ENCODE peak calls at places on chromosomes 12 and 14, in nine cellular contexts. One of them, this sample, is unnamed.

GRCh38 chr12:43453761-43454160 is 98.2 kb downstream of the ADAMTS20 start:
- DNase-seq in NB4: no peak
- DNase-seq in HCT116: no peak
- DNase-seq in AG10803: no peak
- DNase-seq in mucosa of descending colon: no peak
- DNase-seq in tibial artery: no peak
- DNase-seq in cardiac fibroblast: no peak
- DNase-seq in keratinocyte: no peak
- DNase-seq in K562: no peak
- DNase-seq in this sample: no peak

GRCh38 chr12:91965781-91966180 is 179.9 kb downstream of the BTG1 start:
- DNase-seq in tibial artery: no peak
- DNase-seq in AG10803: no peak
- DNase-seq in cardiac fibroblast: no peak
- DNase-seq in mucosa of descending colon: no peak
- DNase-seq in HCT116: no peak
- DNase-seq in NB4: no peak
- DNase-seq in keratinocyte: no peak
- DNase-seq in K562: no peak
- DNase-seq in this sample: no peak

GRCh38 chr12:99911967-99912366 is 72.8 kb downstream of the ANKS1B start:
- DNase-seq in AG10803: peak; percentile 5
- DNase-seq in cardiac fibroblast: no peak
- DNase-seq in keratinocyte: no peak
- DNase-seq in K562: no peak
- DNase-seq in mucosa of descending colon: no peak
- DNase-seq in tibial artery: no peak
- DNase-seq in HCT116: no peak
- DNase-seq in NB4: no peak
- DNase-seq in this sample: no peak

GRCh38 chr14:76917759-76918175 is 91.6 kb downstream of the LRRC74A start:
- DNase-seq in K562: no peak
- DNase-seq in cardiac fibroblast: peak; percentile 45
- DNase-seq in HCT116: no peak
- DNase-seq in keratinocyte: no peak
- DNase-seq in AG10803: peak; percentile 22
- DNase-seq in NB4: no peak
- DNase-seq in tibial artery: peak; percentile 69
- DNase-seq in mucosa of descending colon: no peak
- DNase-seq in this sample: no peak

GRCh38 chr12:120350576-120351350 is 18.2 kb downstream of the MSI1 start:
- DNase-seq in NB4: no peak
- DNase-seq in HCT116: no peak
- DNase-seq in keratinocyte: no peak
- DNase-seq in cardiac fibroblast: no peak
- DNase-seq in K562: no peak
- DNase-seq in AG10803: no peak
- DNase-seq in tibial artery: no peak
- DNase-seq in mucosa of descending colon: no peak
- DNase-seq in this sample: no peak

GRCh38 chr12:52426034-52426433 is 8.1 kb downstream of the KRT75 start:
- DNase-seq in HCT116: no peak
- DNase-seq in mucosa of descending colon: no peak
- DNase-seq in tibial artery: no peak
- DNase-seq in AG10803: no peak
- DNase-seq in NB4: no peak
- DNase-seq in keratinocyte: no peak
- DNase-seq in K562: no peak
- DNase-seq in cardiac fibroblast: no peak
- DNase-seq in this sample: no peak

GRCh38 chr12:65454115-65454823 is 175.8 kb downstream of the MSRB3 start:
- DNase-seq in NB4: no peak
- DNase-seq in AG10803: no peak
- DNase-seq in tibial artery: no peak
- DNase-seq in HCT116: no peak
- DNase-seq in cardiac fibroblast: no peak
- DNase-seq in K562: no peak
- DNase-seq in mucosa of descending colon: no peak
- DNase-seq in keratinocyte: no peak
- DNase-seq in this sample: no peak

GRCh38 chr14:68792022-68792829 is 641 bp downstream of the ZFP36L1 start:
- DNase-seq in AG10803: peak; percentile 25
- DNase-seq in cardiac fibroblast: peak; percentile 35
- DNase-seq in tibial artery: no peak
- DNase-seq in keratinocyte: no peak
- DNase-seq in NB4: no peak
- DNase-seq in K562: peak; percentile 26
- DNase-seq in HCT116: no peak
- DNase-seq in mucosa of descending colon: no peak
- DNase-seq in this sample: peak; percentile 58

GRCh38 chr14:105075364-105076295 is 10.4 kb upstream of the GPR132 start:
- DNase-seq in K562: peak; percentile 87
- DNase-seq in tibial artery: no peak
- DNase-seq in keratinocyte: no peak
- DNase-seq in mucosa of descending colon: peak; percentile 80
- DNase-seq in HCT116: no peak
- DNase-seq in NB4: peak; percentile 92
- DNase-seq in AG10803: no peak
- DNase-seq in cardiac fibroblast: peak; percentile 76
- DNase-seq in this sample: peak; percentile 83

GRCh38 chr14:48537600-48537999 is 862.2 kb upstream of the MDGA2 start:
- DNase-seq in AG10803: no peak
- DNase-seq in mucosa of descending colon: no peak
- DNase-seq in NB4: no peak
- DNase-seq in HCT116: no peak
- DNase-seq in tibial artery: no peak
- DNase-seq in keratinocyte: no peak
- DNase-seq in cardiac fibroblast: no peak
- DNase-seq in K562: no peak
- DNase-seq in this sample: no peak
- H3K4me3 ChIP-seq in AG10803: no peak overlapping the region
- H3K4me3 ChIP-seq in mucosa of descending colon: no peak overlapping the region
- H3K4me3 ChIP-seq in NB4: no peak overlapping the region
- H3K4me3 ChIP-seq in HCT116: no peak overlapping the region
- H3K4me3 ChIP-seq in tibial artery: no peak overlapping the region
- H3K4me3 ChIP-seq in keratinocyte: no peak overlapping the region
- H3K4me3 ChIP-seq in cardiac fibroblast: no peak overlapping the region
- H3K4me3 ChIP-seq in K562: no peak overlapping the region
- H3K4me3 ChIP-seq in this sample: no peak overlapping the region

GRCh38 chr14:21534576-21534975 is 8.4 kb upstream of the SALL2 start:
- DNase-seq in NB4: peak; percentile 87
- DNase-seq in HCT116: no peak
- DNase-seq in tibial artery: no peak
- DNase-seq in K562: no peak
- DNase-seq in AG10803: no peak
- DNase-seq in keratinocyte: no peak
- DNase-seq in cardiac fibroblast: no peak
- DNase-seq in mucosa of descending colon: no peak
- DNase-seq in this sample: peak; percentile 78
- H3K4me3 ChIP-seq in NB4: no peak overlapping the region
- H3K4me3 ChIP-seq in HCT116: no peak overlapping the region
- H3K4me3 ChIP-seq in tibial artery: no peak overlapping the region
- H3K4me3 ChIP-seq in K562: no peak overlapping the region
- H3K4me3 ChIP-seq in AG10803: no peak overlapping the region
- H3K4me3 ChIP-seq in keratinocyte: no peak overlapping the region
- H3K4me3 ChIP-seq in cardiac fibroblast: no peak overlapping the region
- H3K4me3 ChIP-seq in mucosa of descending colon: no peak overlapping the region
- H3K4me3 ChIP-seq in this sample: peak overlapping the region; percentile 85

GRCh38 chr14:103879118-103879569 is 31.8 kb upstream of the PPP1R13B start:
- DNase-seq in HCT116: no peak
- DNase-seq in cardiac fibroblast: no peak
- DNase-seq in mucosa of descending colon: no peak
- DNase-seq in NB4: no peak
- DNase-seq in K562: no peak
- DNase-seq in AG10803: no peak
- DNase-seq in keratinocyte: no peak
- DNase-seq in tibial artery: no peak
- DNase-seq in this sample: no peak

GRCh38 chr14:103881927-103882281 is 34.5 kb upstream of the PPP1R13B start:
- DNase-seq in AG10803: no peak
- DNase-seq in cardiac fibroblast: no peak
- DNase-seq in NB4: no peak
- DNase-seq in mucosa of descending colon: no peak
- DNase-seq in HCT116: no peak
- DNase-seq in K562: no peak
- DNase-seq in keratinocyte: no peak
- DNase-seq in tibial artery: no peak
- DNase-seq in this sample: peak; percentile 52

GRCh38 chr14:103880986-103881926 is 33.9 kb upstream of the PPP1R13B start:
- DNase-seq in mucosa of descending colon: no peak
- DNase-seq in keratinocyte: no peak
- DNase-seq in NB4: no peak
- DNase-seq in tibial artery: no peak
- DNase-seq in HCT116: no peak
- DNase-seq in K562: no peak
- DNase-seq in AG10803: no peak
- DNase-seq in cardiac fibroblast: no peak
- DNase-seq in this sample: no peak

GRCh38 chr14:103879570-103880333 is 32.4 kb upstream of the PPP1R13B start:
- DNase-seq in keratinocyte: no peak
- DNase-seq in cardiac fibroblast: peak; percentile 59
- DNase-seq in K562: peak; percentile 25
- DNase-seq in AG10803: no peak
- DNase-seq in mucosa of descending colon: peak; percentile 87
- DNase-seq in HCT116: no peak
- DNase-seq in NB4: no peak
- DNase-seq in tibial artery: no peak
- DNase-seq in this sample: peak; percentile 95

DNA sequence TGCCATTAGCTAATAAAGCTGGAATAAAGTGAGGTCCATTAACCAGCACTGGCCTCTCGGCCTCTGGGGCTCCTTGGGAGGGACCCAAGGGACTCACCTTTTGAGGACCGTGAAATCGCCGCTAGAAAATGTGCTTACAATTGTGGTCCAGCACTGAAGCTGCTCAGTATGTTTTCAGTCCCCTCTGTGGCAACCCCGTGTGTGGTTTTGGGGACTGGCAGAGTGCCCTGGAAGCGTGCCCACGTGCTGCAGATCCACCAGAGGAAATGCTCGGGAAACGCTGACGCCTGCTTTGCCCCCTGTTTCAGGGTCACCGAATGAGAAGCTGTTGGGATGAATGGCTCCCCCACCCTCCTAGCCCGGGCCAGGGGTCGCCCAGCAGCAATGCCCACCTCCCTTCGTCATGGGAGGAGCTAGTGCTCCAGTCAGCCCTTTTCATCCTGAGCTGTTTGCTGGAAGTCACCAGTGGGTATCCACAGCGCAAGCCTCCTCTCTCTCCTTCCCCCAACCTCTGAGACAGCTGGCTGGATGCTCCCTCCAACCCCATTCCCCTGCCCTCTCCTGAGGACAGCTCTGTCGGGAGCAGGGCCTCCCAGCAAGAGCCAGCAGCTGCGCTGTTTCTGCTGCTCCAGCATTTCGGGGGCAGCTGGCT is 33.1 kb upstream of the PPP1R13B start:
- DNase-seq in keratinocyte: no peak
- DNase-seq in mucosa of descending colon: peak; percentile 87
- DNase-seq in cardiac fibroblast: peak; percentile 88
- DNase-seq in NB4: no peak
- DNase-seq in K562: no peak
- DNase-seq in HCT116: no peak
- DNase-seq in tibial artery: peak; percentile 89
- DNase-seq in AG10803: peak; percentile 83
- DNase-seq in this sample: no peak
- H3K4me3 ChIP-seq in keratinocyte: peak overlapping the region; percentile 6
- H3K4me3 ChIP-seq in mucosa of descending colon: no peak overlapping the region
- H3K4me3 ChIP-seq in cardiac fibroblast: peak overlapping the region; percentile 16
- H3K4me3 ChIP-seq in NB4: no peak overlapping the region
- H3K4me3 ChIP-seq in K562: no peak overlapping the region
- H3K4me3 ChIP-seq in HCT116: peak overlapping the region; percentile 13
- H3K4me3 ChIP-seq in tibial artery: peak overlapping the region; percentile 49
- H3K4me3 ChIP-seq in AG10803: peak overlapping the region; percentile 28
- H3K4me3 ChIP-seq in this sample: no peak overlapping the region

GRCh38 chr14:90397401-90398314 is 829 bp downstream of the CALM1 start:
- DNase-seq in NB4: peak; percentile 92
- DNase-seq in HCT116: no peak
- DNase-seq in K562: peak; percentile 68
- DNase-seq in mucosa of descending colon: peak; percentile 86
- DNase-seq in tibial artery: peak; percentile 38
- DNase-seq in keratinocyte: no peak
- DNase-seq in cardiac fibroblast: peak; percentile 51
- DNase-seq in AG10803: peak; percentile 30
- DNase-seq in this sample: peak; percentile 87

GRCh38 chr14:90400904-90401561 is 4.2 kb downstream of the CALM1 start:
- DNase-seq in tibial artery: no peak
- DNase-seq in mucosa of descending colon: no peak
- DNase-seq in AG10803: no peak
- DNase-seq in keratinocyte: no peak
- DNase-seq in HCT116: no peak
- DNase-seq in NB4: no peak
- DNase-seq in K562: no peak
- DNase-seq in cardiac fibroblast: no peak
- DNase-seq in this sample: no peak

GRCh38 chr14:90398841-90399540 is 2.2 kb downstream of the CALM1 start:
- DNase-seq in AG10803: no peak
- DNase-seq in HCT116: no peak
- DNase-seq in keratinocyte: no peak
- DNase-seq in mucosa of descending colon: no peak
- DNase-seq in NB4: no peak
- DNase-seq in tibial artery: no peak
- DNase-seq in K562: no peak
- DNase-seq in cardiac fibroblast: no peak
- DNase-seq in this sample: no peak

GRCh38 chr14:90398315-90398811 is 1.5 kb downstream of the CALM1 start:
- DNase-seq in tibial artery: peak; percentile 32
- DNase-seq in mucosa of descending colon: peak; percentile 80
- DNase-seq in keratinocyte: no peak
- DNase-seq in cardiac fibroblast: no peak
- DNase-seq in K562: no peak
- DNase-seq in AG10803: no peak
- DNase-seq in HCT116: no peak
- DNase-seq in NB4: peak; percentile 75
- DNase-seq in this sample: no peak

DNA sequence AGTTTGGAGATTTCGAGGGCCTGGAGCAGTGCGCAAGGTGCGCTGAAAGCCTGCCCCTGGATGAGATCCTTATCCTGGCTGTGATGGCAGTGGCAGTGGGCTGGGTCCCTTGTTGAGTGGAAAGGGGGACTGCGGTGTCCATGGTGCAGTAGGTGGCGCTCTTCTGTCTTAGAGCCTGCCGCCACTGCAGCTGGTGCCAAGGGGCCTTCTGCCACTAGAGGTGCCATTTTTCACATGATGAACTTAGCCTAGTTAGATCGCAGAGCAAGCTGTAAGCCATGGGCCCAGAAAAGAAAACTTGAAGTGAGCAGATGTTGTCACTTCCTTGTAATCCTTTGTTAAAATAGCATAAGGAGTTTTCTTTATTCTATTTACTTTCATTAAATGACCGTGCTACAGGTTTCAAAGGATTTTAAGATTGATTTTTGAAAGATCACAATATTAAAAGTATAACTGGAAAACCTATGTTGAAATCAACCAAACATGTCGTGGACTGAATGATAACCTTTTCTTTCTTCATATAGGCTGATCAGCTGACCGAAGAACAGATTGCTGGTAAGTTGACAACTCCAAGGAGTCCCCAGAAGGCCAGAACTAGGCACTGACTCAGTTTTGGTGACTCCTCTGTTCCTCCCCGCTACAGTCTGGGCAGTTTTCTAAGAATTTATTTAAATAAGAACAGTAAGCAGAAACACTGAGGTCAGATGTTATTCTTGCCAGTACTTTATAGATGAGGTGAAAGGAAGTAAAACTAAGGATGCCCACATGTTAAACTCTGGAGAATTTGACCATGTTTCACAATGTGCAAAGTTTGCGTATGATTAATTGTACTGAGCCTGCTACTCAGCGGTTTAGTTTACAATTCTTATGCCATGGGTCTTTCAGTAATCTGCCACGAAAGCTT is 3.0 kb downstream of the CALM1 start:
- DNase-seq in AG10803: peak; percentile 91
- DNase-seq in mucosa of descending colon: peak; percentile 89
- DNase-seq in tibial artery: peak; percentile 93
- DNase-seq in cardiac fibroblast: peak; percentile 94
- DNase-seq in NB4: peak; percentile 93
- DNase-seq in HCT116: peak; percentile 81
- DNase-seq in keratinocyte: no peak
- DNase-seq in K562: peak; percentile 64
- DNase-seq in this sample: peak; percentile 92
- H3K4me3 ChIP-seq in AG10803: peak overlapping the region; percentile 96
- H3K4me3 ChIP-seq in mucosa of descending colon: no peak overlapping the region
- H3K4me3 ChIP-seq in tibial artery: peak overlapping the region; percentile 74
- H3K4me3 ChIP-seq in cardiac fibroblast: no peak overlapping the region
- H3K4me3 ChIP-seq in NB4: peak overlapping the region; percentile 85
- H3K4me3 ChIP-seq in HCT116: no peak overlapping the region
- H3K4me3 ChIP-seq in keratinocyte: peak overlapping the region; percentile 87
- H3K4me3 ChIP-seq in K562: no peak overlapping the region
- H3K4me3 ChIP-seq in this sample: no peak overlapping the region

This sample was measured in H7.